ENCODE peak calls at places on chromosomes 4 and X, in four cellular contexts. E is NCI-H1048, W is NCI-H2171 treated with DMSO at 0.1 percent for 48 hours, O is GM23248. S is an unnamed sample.

GRCh38 chrX:30196322-30196721 is 19.0 kb upstream of the MAGEB2 start:
- DNase-seq in W (no peak), E (no peak), O (peak), S (peak)

GRCh38 chrX:81957900-81958545 is 756.1 kb downstream of the SH3BGRL start:
- DNase-seq in E (no peak), W (no peak), O (peak), S (peak)

GRCh38 chrX:103716967-103717366 is 6.3 kb downstream of the TMEM31 start:
- DNase-seq in E (no peak), O (peak), W (no peak), S (peak)

GRCh38 chrX:40098264-40099045 is 697 bp upstream of the BCOR start:
- DNase-seq in E (no peak), W (peak), O (peak), S (peak)

GRCh38 chrX:148933881-148934280 is 433.5 kb downstream of the AFF2 start:
- DNase-seq in O (no peak), W (no peak), E (no peak), S (no peak)

GRCh38 chr4:168528131-168528949 is 31.5 kb downstream of the PALLD start:
- DNase-seq in E (no peak), O (peak), W (no peak), S (no peak)

GRCh38 chrX:2550288-2551020 is 49.7 kb upstream of the DHRSX start:
- DNase-seq in W (peak), O (peak), E (no peak), S (peak)

GRCh38 chr4:119977546-119977945 is 89.1 kb downstream of the MAD2L1 start:
- DNase-seq in W (no peak), E (no peak), O (no peak), S (no peak)

GRCh38 chr4:134126955-134127354 is 74.6 kb downstream of the PABPC4L start:
- DNase-seq in W (no peak), O (no peak), E (no peak), S (no peak)

GRCh38 chrX:19683817-19684216 is 168.5 kb upstream of the MAP3K15 start:
- DNase-seq in E (no peak), O (no peak), W (no peak), S (peak)

GRCh38 chr4:81580346-81581013 is 108.8 kb upstream of the RASGEF1B start:
- DNase-seq in O (no peak), E (no peak), W (no peak), S (no peak)

GRCh38 chrX:78514852-78515251 is 144.3 kb downstream of the RTL3 start:
- DNase-seq in O (no peak), W (no peak), E (no peak), S (no peak)

GRCh38 chr4:94714761-94715160 is 43.0 kb upstream of the BMPR1B start:
- DNase-seq in E (no peak), W (no peak), O (peak), S (peak)

GRCh38 chrX:139890991-139891700 is 41.7 kb downstream of the ATP11C start:
- DNase-seq in W (no peak), O (peak), E (no peak), S (peak)

GRCh38 chrX:84187501-84188319 is at the start of gene RPS6KA6:
- DNase-seq in E (no peak), W (peak), O (peak), S (no peak)

GRCh38 chr4:149961876-149962597 is 116.2 kb upstream of the DCLK2 start:
- DNase-seq in E (no peak), W (no peak), O (peak), S (peak)

GRCh38 chrX:153441296-153441695 is 4.6 kb downstream of the TREX2 start:
- DNase-seq in O (no peak), W (peak), E (no peak), S (no peak)

GRCh38 chr4:121096629-121097028 is 24.3 kb upstream of the NDNF start:
- DNase-seq in E (no peak), W (no peak), O (peak), S (peak)

GRCh38 chr4:77074961-77075855 is 581 bp downstream of the CCNI start:
- DNase-seq in W (peak), O (peak), E (no peak), S (peak)

GRCh38 chr4:123484291-123484926 is 87.8 kb downstream of the SPRY1 start:
- DNase-seq in E (no peak), W (peak), O (no peak), S (no peak)

GRCh38 chr4:120718979-120719566 is 203.5 kb downstream of the PRDM5 start:
- DNase-seq in E (no peak), W (peak), O (peak), S (peak)

GRCh38 chr4:56874918-56875317 is 32.8 kb upstream of the REST start:
- DNase-seq in W (no peak), E (no peak), O (no peak), S (no peak)

GRCh38 chr4:114226968-114227760 is 247.7 kb upstream of the ARSJ start:
- DNase-seq in E (no peak), O (peak), W (no peak), S (no peak)

GRCh38 chr4:11120435-11120834 is 308.3 kb downstream of the HS3ST1 start:
- DNase-seq in O (no peak), E (no peak), W (no peak), S (no peak)

GRCh38 chr4:97235516-97235915 is 907.8 kb downstream of the STPG2 start:
- DNase-seq in E (no peak), W (no peak), O (no peak), S (no peak)

GRCh38 chrX:109448539-109448938 is 33.3 kb downstream of the GUCY2F start:
- DNase-seq in E (peak), O (peak), W (no peak), S (peak)